ENCODE peak calls at places on chromosomes 2 and 18, in four cellular contexts. Y is K562, E is HepG2, M is H1. S is an unnamed sample.

GRCh38 chr2:10141736-10142639 is 19.4 kb downstream of the RRM2 start:
- DNase-seq in Y (no peak), E (no peak), M (peak), S (peak)

GRCh38 chr2:2184549-2185249 is 146.4 kb downstream of the MYT1L start:
- DNase-seq in Y (no peak), E (no peak), M (no peak), S (no peak)

GRCh38 chr2:19685713-19686112 is 216.1 kb downstream of the TTC32 start:
- DNase-seq in Y (no peak), E (no peak), M (no peak), S (no peak)

GRCh38 chr2:231370749-231371429 is 24.6 kb upstream of the B3GNT7 start:
- DNase-seq in Y (no peak), E (no peak), M (peak), S (no peak)

GRCh38 chr18:79624356-79624961 is 55.1 kb upstream of the CTDP1 start:
- DNase-seq in Y (no peak), E (no peak), M (no peak), S (no peak)

GRCh38 chr18:62420513-62421209 is 95.6 kb downstream of the TNFRSF11A start:
- DNase-seq in Y (peak), E (peak), M (no peak), S (peak)

GRCh38 chr18:24446953-24447537 is 13.4 kb upstream of the HRH4 start:
- DNase-seq in Y (no peak), E (no peak), M (no peak), S (no peak)

GRCh38 chr2:223459328-223459939 is 142.7 kb downstream of the SCG2 start:
- DNase-seq in Y (peak), E (no peak), M (no peak), S (no peak)

GRCh38 chr18:77379976-77380375 is 130.3 kb downstream of the GALR1 start:
- DNase-seq in Y (no peak), E (no peak), M (no peak), S (no peak)

GRCh38 chr2:157487271-157487610 is 43.4 kb upstream of the CYTIP start:
- DNase-seq in Y (no peak), E (no peak), M (no peak), S (no peak)

GRCh38 chr2:123738643-123739042 is 286.4 kb upstream of the CNTNAP5 start:
- DNase-seq in Y (no peak), E (no peak), M (no peak), S (no peak)

GRCh38 chr2:46645681-46646162 is 166.4 kb downstream of the TMEM247 start:
- DNase-seq in Y (no peak), E (no peak), M (peak), S (no peak)

GRCh38 chr2:71612581-71613520 is 159.5 kb downstream of the DYSF start:
- DNase-seq in Y (no peak), E (no peak), M (peak), S (no peak)

GRCh38 chr2:110106642-110107041 is 9.0 kb downstream of the MALL start:
- DNase-seq in Y (no peak), E (no peak), M (no peak), S (no peak)

GRCh38 chr2:54386993-54387590 is 69.0 kb upstream of the SPTBN1 start:
- DNase-seq in Y (no peak), E (no peak), M (no peak), S (no peak)

GRCh38 chr2:186422226-186422625 is 63.8 kb upstream of the ZC3H15 start:
- DNase-seq in Y (no peak), E (no peak), M (no peak), S (no peak)

GRCh38 chr18:76213996-76214395 is 281.0 kb downstream of the ZNF516 start:
- DNase-seq in Y (no peak), E (no peak), M (no peak), S (no peak)

GRCh38 chr2:96916156-96917007 is 46.5 kb upstream of the SEMA4C start:
- DNase-seq in Y (no peak), E (no peak), M (no peak), S (no peak)

GRCh38 chr18:63166142-63166541 is 153.4 kb downstream of the BCL2 start:
- DNase-seq in Y (no peak), E (no peak), M (no peak), S (no peak)

GRCh38 chr2:231482806-231483391 is 18.6 kb upstream of the NCL start:
- DNase-seq in Y (peak), E (peak), M (peak), S (peak)

GRCh38 chr2:219886615-219887014 is 259.2 kb downstream of the SLC4A3 start:
- DNase-seq in Y (no peak), E (no peak), M (no peak), S (no peak)

GRCh38 chr2:64284751-64285150 is 140.5 kb upstream of the PELI1 start:
- DNase-seq in Y (no peak), E (no peak), M (no peak), S (no peak)

GRCh38 chr2:137969418-137969765 is 5.1 kb downstream of the HNMT start:
- DNase-seq in Y (no peak), E (no peak), M (no peak), S (no peak)

GRCh38 chr18:54774971-54775665 is 53.2 kb upstream of the RAB27B start:
- DNase-seq in Y (no peak), E (no peak), M (no peak), S (no peak)

GRCh38 chr2:78907089-78907488 is 118.4 kb upstream of the REG3G start:
- DNase-seq in Y (no peak), E (no peak), M (no peak), S (no peak)

GRCh38 chr2:20065885-20066602 is 14.6 kb upstream of the LAPTM4A start:
- DNase-seq in Y (no peak), E (peak), M (no peak), S (no peak)

GRCh38 chr2:205700331-205701132 is 18.2 kb downstream of the NRP2 start:
- DNase-seq in Y (no peak), E (peak), M (no peak), S (no peak)

GRCh38 chr18:8946046-8946838 is 156.3 kb upstream of the NDUFV2 start:
- DNase-seq in Y (no peak), E (no peak), M (no peak), S (no peak)

GRCh38 chr2:95115418-95115817 is 6.2 kb downstream of the MRPS5 start:
- DNase-seq in Y (peak), E (peak), M (peak), S (peak)

GRCh38 chr2:70896765-70897202 is 38.9 kb upstream of the ATP6V1B1 start:
- DNase-seq in Y (no peak), E (no peak), M (no peak), S (no peak)

GRCh38 chr2:198930170-198930569 is 527.6 kb downstream of the SATB2 start:
- DNase-seq in Y (no peak), E (no peak), M (no peak), S (no peak)

GRCh38 chr2:55923978-55924325 is 370 bp upstream of the EFEMP1 start:
- DNase-seq in Y (no peak), E (no peak), M (no peak), S (no peak)
- TF ChIP-seq POLR2A in Y (no peak), E (no peak), M (no peak), S (no peak)

DNA sequence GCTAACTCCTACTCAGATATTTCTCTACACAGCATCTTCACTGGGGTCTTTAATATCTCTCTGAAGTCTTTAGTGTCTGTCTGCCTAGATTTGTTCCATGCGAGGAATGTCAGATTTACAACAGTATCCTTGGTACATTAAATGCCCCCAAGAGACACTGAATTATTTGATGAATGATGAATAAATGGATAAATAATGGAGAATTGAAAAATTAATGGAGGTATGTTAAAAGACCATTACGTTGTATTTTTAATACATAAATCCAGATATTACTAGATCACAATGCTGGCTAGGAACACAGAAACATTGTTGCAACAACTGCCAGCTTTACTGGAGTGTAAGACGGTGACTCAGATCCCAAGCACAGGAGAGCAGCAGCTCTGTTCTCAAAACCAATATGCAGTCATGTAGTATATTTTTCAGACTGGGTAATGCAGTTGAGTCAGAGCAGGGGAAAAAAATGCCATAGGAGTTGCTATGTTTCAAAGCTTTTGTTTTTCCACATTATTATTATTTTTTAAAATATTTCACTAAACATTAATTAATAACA is 388.0 kb upstream of the SYT4 start:
- DNase-seq in Y (no peak), E (no peak), M (no peak), S (no peak)
- TF ChIP-seq TAF1 in Y (no peak), E (no peak), M (no peak), S (no peak)

GRCh38 chr2:142842369-142842768 is 35.1 kb upstream of the KYNU start:
- DNase-seq in Y (no peak), E (no peak), M (no peak), S (no peak)

GRCh38 chr2:142841788-142842187 is 35.7 kb upstream of the KYNU start:
- DNase-seq in Y (no peak), E (no peak), M (no peak), S (no peak)

GRCh38 chr2:142840438-142840837 is 37.0 kb upstream of the KYNU start:
- DNase-seq in Y (no peak), E (no peak), M (no peak), S (no peak)

DNA sequence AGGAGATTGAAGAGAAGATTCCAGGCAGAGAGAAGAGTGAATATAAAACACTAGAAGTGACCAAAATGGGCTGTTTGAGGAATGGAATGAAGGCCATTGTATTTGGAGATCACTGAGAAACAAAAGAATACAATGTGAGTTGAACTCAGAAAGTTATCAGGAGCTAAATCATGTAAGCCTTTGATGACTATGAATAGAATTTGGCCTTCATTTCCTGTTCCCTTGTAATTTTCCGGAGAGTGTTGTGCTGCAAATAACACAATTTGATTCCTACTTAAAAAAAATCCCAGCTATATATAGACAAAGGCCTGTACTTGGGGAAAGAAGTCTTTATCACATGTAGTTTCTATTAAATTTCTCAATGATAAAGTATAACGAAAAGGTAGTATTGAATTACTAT is 33.7 kb upstream of the KYNU start:
- DNase-seq in Y (no peak), E (no peak), M (no peak), S (no peak)
- TF ChIP-seq POLR2A in Y (no peak), E (no peak), M (no peak), S (no peak)

GRCh38 chr2:74009577-74009976 is 24.9 kb downstream of the TET3 start:
- DNase-seq in Y (no peak), E (no peak), M (no peak), S (no peak)

GRCh38 chr2:74008761-74009395 is 24.2 kb downstream of the TET3 start:
- DNase-seq in Y (no peak), E (no peak), M (no peak), S (no peak)

GRCh38 chr2:74014813-74015212 is 30.1 kb downstream of the TET3 start:
- DNase-seq in Y (no peak), E (no peak), M (no peak), S (no peak)

GRCh38 chr2:74010087-74010541 is 25.4 kb downstream of the TET3 start:
- DNase-seq in Y (peak), E (no peak), M (no peak), S (no peak)

GRCh38 chr2:74011246-74011645 is 26.5 kb downstream of the TET3 start:
- DNase-seq in Y (no peak), E (no peak), M (peak), S (no peak)
- TF ChIP-seq TAF1 in Y (no peak), E (no peak), M (no peak), S (no peak)

GRCh38 chr18:35983147-35983546 is 10.7 kb downstream of the RMP24 start:
- DNase-seq in Y (no peak), E (no peak), M (no peak), S (no peak)
- TF ChIP-seq POLR2A in Y (no peak), E (no peak), M (no peak), S (no peak)

S was measured in GM12891.